ENCODE peak calls at places on chromosomes 12 and 14, in four cellular contexts. S is HCT116, F is astrocyte of the spinal cord, A is lower leg skin. O is an unnamed sample.
A peak's percentile ranks its signal among the peaks of the same experiment; 100 is the strongest.

GRCh38 chr12:120470150-120470817 is 736 bp upstream of the SRSF9 start:
- DNase-seq in S (no peak), A (no peak), F (no peak), O (peak; percentile 28)

GRCh38 chr14:99720941-99721791 is 37.1 kb downstream of the CYP46A1 start:
- DNase-seq in F (no peak), A (no peak), S (no peak), O (no peak)

GRCh38 chr12:54018608-54018984 is 9.6 kb upstream of the HOXC6 start:
- DNase-seq in F (no peak), A (peak; percentile 75), S (no peak), O (peak; percentile 80)

GRCh38 chr12:109968801-109969200 is 27.4 kb downstream of the GIT2 start:
- DNase-seq in F (no peak), A (no peak), S (no peak), O (no peak)

GRCh38 chr12:127667131-127667685 is 599.8 kb upstream of the TMEM132C start:
- DNase-seq in A (no peak), S (no peak), F (no peak), O (no peak)

GRCh38 chr12:39884616-39885125 is 221.2 kb downstream of the SLC2A13 start:
- DNase-seq in S (no peak), A (no peak), F (no peak), O (no peak)

GRCh38 chr12:94689002-94689645 is 38.8 kb upstream of the TMCC3 start:
- DNase-seq in A (no peak), F (peak; percentile 62), S (no peak), O (peak; percentile 74)

GRCh38 chr14:55267816-55268215 is 3.4 kb upstream of the FBXO34 start:
- DNase-seq in F (no peak), A (no peak), S (no peak), O (no peak)

GRCh38 chr12:13404631-13405473 is 208.3 kb downstream of the EMP1 start:
- DNase-seq in F (no peak), S (no peak), A (no peak), O (no peak)

GRCh38 chr12:124464062-124464461 is 103.3 kb downstream of the NCOR2 start:
- DNase-seq in F (no peak), A (no peak), S (no peak), O (no peak)

GRCh38 chr12:120323772-120324171 is 3.8 kb downstream of the PLA2G1B start:
- DNase-seq in S (no peak), A (no peak), F (no peak), O (no peak)

GRCh38 chr14:81656811-81657210 is 123.2 kb upstream of the SEL1L start:
- DNase-seq in S (no peak), A (no peak), F (no peak), O (no peak)

GRCh38 chr12:78446555-78446954 is 418.0 kb upstream of the SYT1 start:
- DNase-seq in S (no peak), F (no peak), A (no peak), O (no peak)

GRCh38 chr14:21106506-21107359 is 5.9 kb downstream of the TMEM253 start:
- DNase-seq in F (peak; percentile 77), A (peak; percentile 80), S (peak; percentile 79), O (peak; percentile 80)

GRCh38 chr14:37641117-37641516 is 45.7 kb downstream of the TTC6 start:
- DNase-seq in F (no peak), A (no peak), S (no peak), O (no peak)

GRCh38 chr14:104436741-104437701 is 142.5 kb upstream of the C14orf180 start:
- DNase-seq in A (peak; percentile 10), S (no peak), F (no peak), O (no peak)

GRCh38 chr14:102241147-102241546 is 63.8 kb downstream of the MOK start:
- DNase-seq in S (no peak), A (no peak), F (no peak), O (no peak)

GRCh38 chr14:50943943-50944646 is at the start of gene PYGL:
- DNase-seq in F (peak; percentile 58), S (peak; percentile 43), A (peak; percentile 53), O (peak; percentile 53)

GRCh38 chr12:94743174-94743573 is 92.8 kb upstream of the TMCC3 start:
- DNase-seq in A (no peak), F (no peak), S (no peak), O (no peak)

GRCh38 chr14:50775357-50775756 is 55.6 kb downstream of the NIN start:
- DNase-seq in A (no peak), S (no peak), F (peak; percentile 92), O (peak; percentile 92)

GRCh38 chr14:105487986-105488777 is 1.5 kb downstream of the CRIP1 start:
- DNase-seq in S (no peak), F (no peak), A (peak; percentile 39), O (no peak)

GRCh38 chr14:94598816-94599655 is 13.2 kb upstream of the SERPINA3 start:
- DNase-seq in S (peak; percentile 96), A (peak; percentile 82), F (peak; percentile 99), O (peak; percentile 99)

GRCh38 chr12:21683115-21683514 is 25.5 kb upstream of the LDHB start:
- DNase-seq in S (no peak), A (no peak), F (no peak), O (no peak)

GRCh38 chr12:104672501-104673265 is 215.9 kb downstream of the CHST11 start:
- DNase-seq in A (no peak), S (no peak), F (peak; percentile 16), O (peak; percentile 84)

GRCh38 chr12:131942671-131943070 is 7.1 kb upstream of the EP400 start:
- DNase-seq in A (peak; percentile 12), F (no peak), S (no peak), O (no peak)

GRCh38 chr12:108609535-108610335 is 11.9 kb upstream of the TMEM119 start:
- DNase-seq in S (no peak), A (peak; percentile 79), F (peak; percentile 84), O (peak; percentile 94)

GRCh38 chr12:94126067-94126466 is 22.3 kb upstream of the PLXNC1 start:
- DNase-seq in A (no peak), F (no peak), S (no peak), O (no peak)

GRCh38 chr14:67411820-67412421 is at the start of gene PLEK2:
- DNase-seq in F (peak; percentile 8), S (peak; percentile 81), A (peak; percentile 42), O (peak; percentile 33)

GRCh38 chr14:104770851-104771272 is 17.9 kb downstream of the SIVA1 start:
- DNase-seq in A (no peak), S (no peak), F (no peak), O (no peak)

GRCh38 chr12:56392331-56392730 is 29.7 kb upstream of the APOF start:
- DNase-seq in F (no peak), S (no peak), A (no peak), O (no peak)

GRCh38 chr12:56385873-56386272 is 23.2 kb upstream of the APOF start:
- DNase-seq in F (no peak), S (peak; percentile 3), A (no peak), O (peak; percentile 10)

GRCh38 chr12:56387152-56387551 is 24.5 kb upstream of the APOF start:
- DNase-seq in A (no peak), S (no peak), F (peak; percentile 16), O (peak; percentile 9)

GRCh38 chr12:56391721-56392120 is 29.1 kb upstream of the APOF start:
- DNase-seq in F (no peak), A (no peak), S (no peak), O (no peak)

GRCh38 chr12:56389215-56389850 is 26.7 kb upstream of the APOF start:
- DNase-seq in F (no peak), S (no peak), A (no peak), O (no peak)
- TF ChIP-seq CTCF in F (no peak), S (no peak), A (no peak), O (no peak)

GRCh38 chr12:50110127-50110761 is 1.8 kb upstream of the COX14 start:
- DNase-seq in A (no peak), S (no peak), F (no peak), O (no peak)

GRCh38 chr12:50111417-50111692 is 681 bp upstream of the COX14 start:
- DNase-seq in A (no peak), F (no peak), S (no peak), O (no peak)

GRCh38 chr12:50111693-50112455 is at the start of gene COX14:
- DNase-seq in A (peak; percentile 99), S (peak; percentile 99), F (peak; percentile 100), O (peak; percentile 99)

GRCh38 chr12:50112456-50113218 is 601 bp downstream of the COX14 start:
- DNase-seq in S (no peak), F (no peak), A (peak; percentile 40), O (peak; percentile 45)

GRCh38 chr12:50110762-50111416 is 1.1 kb upstream of the COX14 start:
- DNase-seq in S (no peak), A (peak; percentile 28), F (no peak), O (peak; percentile 42)
- H3K4me3 ChIP-seq in S (no peak overlapping the region), A (no peak overlapping the region), F (no peak overlapping the region), O (peak overlapping the region; percentile 46)

DNA sequence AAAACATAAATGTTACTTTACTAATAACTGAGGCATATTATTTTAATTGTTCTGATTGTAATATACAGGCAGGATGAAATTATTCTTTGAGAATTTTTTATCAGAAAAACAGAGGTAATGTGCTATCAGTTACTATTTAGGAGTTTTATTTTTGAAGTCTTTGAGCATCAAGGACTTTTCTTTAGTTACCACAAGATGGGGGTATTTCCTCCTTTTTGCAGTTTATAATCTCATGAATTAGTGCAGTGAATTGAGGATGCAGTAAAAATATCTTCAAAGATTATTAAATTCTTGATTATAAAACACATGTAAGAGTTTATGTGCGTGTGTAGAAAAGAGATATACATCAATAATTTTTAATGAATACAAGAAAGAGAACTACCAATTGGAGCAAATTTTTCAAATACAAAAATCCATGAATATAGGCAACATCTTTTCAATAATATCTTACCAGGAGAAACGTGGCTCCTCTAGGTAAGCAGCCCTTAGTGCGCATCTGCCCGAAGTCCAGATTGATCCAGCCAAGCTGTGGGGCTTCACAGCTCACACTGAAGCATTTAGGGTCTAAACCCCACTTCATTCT is 71.6 kb downstream of the ERGIC2 start:
- DNase-seq in A (no peak), S (peak; percentile 10), F (peak; percentile 35), O (peak; percentile 49)
- TF ChIP-seq CTCF in A (no peak), S (peak; percentile 29), F (peak; percentile 46), O (peak; percentile 50)

GRCh38 chr12:1632702-1633101 is 3.7 kb downstream of the WNT5B start:
- DNase-seq in S (no peak), A (no peak), F (no peak), O (no peak)
- H3K4me3 ChIP-seq in S (no peak overlapping the region), A (no peak overlapping the region), F (no peak overlapping the region), O (no peak overlapping the region)

GRCh38 chr14:88385212-88386101 is at the start of gene SPATA7:
- DNase-seq in S (peak; percentile 73), F (peak; percentile 91), A (peak; percentile 90), O (peak; percentile 88)

GRCh38 chr14:88379706-88380343 is 5.6 kb upstream of the SPATA7 start:
- DNase-seq in A (no peak), S (no peak), F (no peak), O (no peak)

GRCh38 chr14:88384653-88385205 is 728 bp upstream of the SPATA7 start:
- DNase-seq in S (no peak), A (no peak), F (no peak), O (peak; percentile 39)

GRCh38 chr14:88386395-88386794 is 938 bp downstream of the SPATA7 start:
- DNase-seq in F (no peak), S (no peak), A (no peak), O (peak; percentile 25)

GRCh38 chr14:88380405-88380804 is 5.1 kb upstream of the SPATA7 start:
- DNase-seq in A (no peak), F (peak; percentile 15), S (no peak), O (peak; percentile 19)
- TF ChIP-seq CTCF in A (no peak), F (peak; percentile 36), S (peak; percentile 24), O (peak; percentile 30)

GRCh38 chr12:130644566-130644965 is 71.5 kb downstream of the RIMBP2 start:
- DNase-seq in A (no peak), S (no peak), F (no peak), O (no peak)
- H3K4me3 ChIP-seq in A (no peak overlapping the region), S (no peak overlapping the region), F (no peak overlapping the region), O (no peak overlapping the region)

O was measured in fibroblast of mammary gland.